ENCODE peak calls at places on chromosomes 16 and 17, in nine cellular contexts. B, W, I, K, Z, O, H, C and R are unnamed samples.

GRCh38 chr16:65876200-65876498 is 490.3 kb upstream of the CDH5 start:
- DNase-seq in O (no peak), Z (no peak), C (no peak), K (no peak), I (no peak), B (no peak), H (no peak), W (no peak), R (no peak)

GRCh38 chr17:36149296-36149820 is 27.1 kb downstream of the TBC1D3B start:
- DNase-seq in C (no peak), I (no peak), B (no peak), Z (no peak), K (no peak), H (peak), W (no peak), O (no peak), R (no peak)

GRCh38 chr16:54194008-54194731 is 92.4 kb downstream of the IRX3 start:
- DNase-seq in C (no peak), Z (no peak), I (no peak), O (no peak), H (peak), B (peak), W (no peak), K (peak), R (no peak)

GRCh38 chr17:36592316-36592710 is 634 bp downstream of the DHRS11 start:
- DNase-seq in K (peak), C (no peak), W (no peak), B (peak), O (peak), I (no peak), H (no peak), Z (no peak), R (no peak)

GRCh38 chr16:47734987-47735594 is 274.0 kb downstream of the PHKB start:
- DNase-seq in K (no peak), H (no peak), B (no peak), W (no peak), Z (no peak), C (no peak), O (no peak), I (no peak), R (no peak)

GRCh38 chr16:19753815-19754643 is 36.0 kb downstream of the IQCK start:
- DNase-seq in H (peak), W (no peak), K (no peak), C (no peak), O (peak), Z (no peak), I (no peak), B (no peak), R (no peak)

GRCh38 chr16:17258848-17259713 is 211.7 kb downstream of the XYLT1 start:
- DNase-seq in I (peak), H (no peak), W (no peak), K (no peak), O (peak), Z (peak), B (no peak), C (no peak), R (peak)

GRCh38 chr16:10181196-10182162 is 749 bp downstream of the GRIN2A start:
- DNase-seq in W (no peak), C (no peak), B (peak), Z (no peak), K (peak), O (peak), H (peak), I (peak), R (peak)